ENCODE peak calls at places on chromosome 2, in four cellular contexts. Y, X, S and M are unnamed samples.
A peak's percentile ranks its signal among the peaks of the same experiment; 100 is the strongest.

GRCh38 chr2:105438104-105438929 is 39.5 kb upstream of the FHL2 start:
- DNase-seq in Y (no peak), X (no peak), S (peak; percentile 62), M (no peak)

GRCh38 chr2:75465317-75465998 is 95.3 kb downstream of the EVA1A start:
- DNase-seq in Y (no peak), X (no peak), S (peak; percentile 67), M (peak; percentile 66)

GRCh38 chr2:129376404-129377077 is 602.9 kb upstream of the RAB6C start:
- DNase-seq in Y (no peak), X (peak; percentile 41), S (no peak), M (no peak)

GRCh38 chr2:94872676-94873361 is 1.6 kb downstream of the TEKT4 start:
- DNase-seq in Y (no peak), X (no peak), S (no peak), M (no peak)

GRCh38 chr2:3666613-3666975 is 8.6 kb downstream of the ALLC start:
- DNase-seq in Y (no peak), X (no peak), S (no peak), M (no peak)

GRCh38 chr2:119638891-119639539 is 40.0 kb upstream of the TMEM177 start:
- DNase-seq in Y (no peak), X (peak; percentile 58), S (peak; percentile 85), M (no peak)

GRCh38 chr2:172859821-172860707 is 124.4 kb downstream of the RAPGEF4 start:
- DNase-seq in Y (no peak), X (no peak), S (peak; percentile 26), M (peak; percentile 29)

GRCh38 chr2:120094795-120095194 is 81.9 kb downstream of the EPB41L5 start:
- DNase-seq in Y (no peak), X (no peak), S (no peak), M (no peak)

GRCh38 chr2:104286806-104287205 is 567.1 kb upstream of the POU3F3 start:
- DNase-seq in Y (no peak), X (peak; percentile 46), S (no peak), M (no peak)

GRCh38 chr2:46116616-46117015 is 180.6 kb upstream of the EPAS1 start:
- DNase-seq in Y (no peak), X (no peak), S (peak; percentile 70), M (peak; percentile 20)